ENCODE peak calls at places on chromosome 17, in nine cellular contexts. P is ovary, E is GM12878, V is K562, W is sigmoid colon, G is A549, B is suprapubic skin, Z is tibial nerve, Q is stomach. T is an unnamed sample. For H3K4me1, the result is how much of the 10 kb centered on the place peaks cover.

GRCh38 chr17:28334176-28334575 is 1.1 kb downstream of the IFT20 start:
- DNase-seq in P (no peak), E (no peak), V (no peak), W (peak), G (no peak), B (no peak), Z (no peak), Q (no peak), T (no peak)

GRCh38 chr17:6578491-6578890 is 22.1 kb upstream of the PITPNM3 start:
- DNase-seq in P (no peak), E (no peak), V (no peak), W (no peak), G (no peak), B (no peak), Z (no peak), Q (no peak), T (peak)

GRCh38 chr17:3475812-3476686 is at the start of gene ASPA:
- DNase-seq in P (no peak), E (no peak), V (no peak), W (no peak), G (no peak), B (no peak), Z (no peak), Q (no peak), T (no peak)

GRCh38 chr17:62722625-62723024 is 85.5 kb downstream of the MARCHF10 start:
- DNase-seq in P (no peak), E (no peak), V (no peak), W (no peak), G (no peak), B (no peak), Z (no peak), Q (no peak), T (no peak)

GRCh38 chr17:68801564-68801963 is 153.6 kb downstream of the ABCA8 start:
- DNase-seq in P (no peak), E (no peak), V (no peak), W (no peak), G (no peak), B (no peak), Z (no peak), Q (no peak), T (no peak)

GRCh38 chr17:71828182-71828596 is 292.6 kb upstream of the SOX9 start:
- DNase-seq in P (no peak), E (no peak), V (no peak), W (no peak), G (no peak), B (no peak), Z (no peak), Q (no peak), T (no peak)

GRCh38 chr17:78058581-78058980 is 70.0 kb downstream of the TMC6 start:
- DNase-seq in P (no peak), E (no peak), V (no peak), W (no peak), G (no peak), B (no peak), Z (no peak), Q (no peak), T (no peak)

GRCh38 chr17:46782250-46782953 is 36.1 kb downstream of the WNT3 start:
- DNase-seq in P (no peak), E (no peak), V (peak), W (no peak), G (peak), B (no peak), Z (no peak), Q (peak), T (no peak)

GRCh38 chr17:57551321-57552079 is 193.6 kb downstream of the CCDC182 start:
- DNase-seq in P (no peak), E (peak), V (no peak), W (no peak), G (no peak), B (no peak), Z (no peak), Q (peak), T (no peak)

GRCh38 chr17:54795046-54795445 is 105.6 kb upstream of the TOM1L1 start:
- DNase-seq in P (no peak), E (no peak), V (no peak), W (no peak), G (no peak), B (no peak), Z (no peak), Q (no peak), T (no peak)

GRCh38 chr17:81927653-81928496 is at the start of gene MAFG:
- DNase-seq in P (peak), E (peak), V (peak), W (peak), G (peak), B (peak), Z (peak), Q (peak), T (peak)
- H3K4me1 ChIP-seq in P (under half), E (under half), V (half or more), W (under half), G (under half), B (half or more), Z (under half), Q (half or more), T (under half)

DNA sequence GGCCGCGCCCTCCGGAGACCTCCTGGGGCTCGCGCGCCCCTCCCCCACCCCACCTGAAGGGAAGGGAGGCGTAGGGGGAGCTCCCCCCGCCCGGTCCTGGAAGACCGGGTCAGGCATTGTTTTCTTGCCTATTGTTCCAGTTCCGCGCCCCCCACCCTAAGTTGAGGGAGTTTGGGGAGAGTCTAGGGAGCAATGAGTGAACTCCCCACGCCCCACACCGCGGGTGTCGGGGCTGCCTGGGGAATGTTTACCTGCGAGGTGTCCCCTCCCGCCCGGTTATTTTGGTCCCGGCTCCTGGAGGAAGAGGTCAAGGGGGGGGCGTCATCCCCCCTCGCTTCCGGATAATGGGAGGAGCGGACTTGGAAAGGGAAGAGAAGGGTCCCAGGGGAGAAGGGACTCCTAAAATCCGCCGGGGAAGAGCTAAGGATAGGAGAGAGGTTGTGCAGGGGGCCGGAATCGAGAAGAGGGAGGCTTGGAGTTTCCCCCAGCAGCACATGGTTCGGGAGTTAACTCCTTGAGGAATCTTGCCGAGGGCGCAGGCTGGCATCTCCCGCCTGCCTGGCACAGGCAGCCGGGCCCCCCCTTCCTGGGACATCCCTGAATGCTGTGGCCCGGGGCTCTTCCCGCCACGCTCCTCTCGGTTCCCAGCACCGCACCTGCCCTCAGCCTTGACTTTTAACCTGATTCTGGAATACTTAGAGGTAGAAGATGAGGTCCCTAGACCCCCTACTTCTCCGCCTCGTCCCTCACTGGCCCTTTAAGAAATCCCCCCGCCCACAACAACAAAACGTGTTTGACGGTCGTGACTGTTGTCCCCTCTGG is 941 bp downstream of the MLLT6 start:
- DNase-seq in P (peak), E (no peak), V (no peak), W (peak), G (peak), B (no peak), Z (peak), Q (peak), T (no peak)
- TF ChIP-seq EP300 in P (no peak), E (no peak), V (no peak), W (no peak), G (no peak), B (no peak), Z (no peak), Q (no peak), T (no peak)

GRCh38 chr17:362721-363120 is 10.1 kb upstream of the RPH3AL start:
- DNase-seq in P (no peak), E (no peak), V (no peak), W (no peak), G (no peak), B (no peak), Z (no peak), Q (no peak), T (no peak)
- H3K4me1 ChIP-seq in P (under half), E (under half), V (under half), W (under half), G (under half), B (under half), Z (under half), Q (under half), T (under half)

DNA sequence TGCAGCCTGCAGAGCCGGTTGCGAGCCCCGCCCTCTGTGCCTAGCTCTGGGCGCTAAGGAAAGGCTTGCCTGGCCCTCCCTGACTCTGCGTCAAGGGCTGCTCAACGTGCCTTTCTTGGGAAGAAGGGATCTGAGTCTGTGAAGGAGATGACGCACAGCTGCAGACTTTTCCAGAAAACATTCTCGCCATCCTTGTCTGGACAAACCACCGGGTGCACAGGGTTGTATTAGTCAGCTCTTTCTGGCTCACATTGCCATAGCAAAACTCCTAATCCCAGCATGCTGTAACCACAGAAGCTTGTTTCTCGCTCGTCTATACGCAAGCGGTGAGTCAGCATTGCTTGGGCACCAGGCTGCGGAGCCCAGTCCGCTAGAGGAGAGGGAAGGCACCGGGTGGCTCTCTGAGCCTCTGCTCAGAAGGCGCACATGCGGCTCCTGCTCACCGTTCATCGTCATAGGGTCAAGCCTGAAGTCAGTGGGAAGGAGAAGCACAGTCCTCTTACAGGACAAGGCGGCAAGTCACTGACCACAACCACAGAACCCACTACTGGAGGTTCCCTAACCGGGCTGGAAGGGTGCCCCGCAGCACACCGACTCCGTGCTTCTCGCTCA is 2.2 kb upstream of the CD300H start:
- DNase-seq in P (peak), E (no peak), V (no peak), W (no peak), G (peak), B (no peak), Z (no peak), Q (peak), T (no peak)
- TF ChIP-seq EP300 in P (no peak), E (no peak), V (no peak), W (no peak), G (peak), B (no peak), Z (no peak), Q (no peak), T (no peak)

GRCh38 chr17:79288950-79289349 is 214.3 kb downstream of the ENGASE start:
- DNase-seq in P (no peak), E (no peak), V (no peak), W (no peak), G (no peak), B (no peak), Z (no peak), Q (no peak), T (no peak)

GRCh38 chr17:79281803-79282202 is 207.2 kb downstream of the ENGASE start:
- DNase-seq in P (no peak), E (no peak), V (no peak), W (no peak), G (no peak), B (no peak), Z (no peak), Q (no peak), T (no peak)

GRCh38 chr17:79287743-79288142 is 213.1 kb downstream of the ENGASE start:
- DNase-seq in P (no peak), E (no peak), V (no peak), W (no peak), G (no peak), B (no peak), Z (no peak), Q (no peak), T (no peak)

GRCh38 chr17:79282294-79282693 is 207.7 kb downstream of the ENGASE start:
- DNase-seq in P (no peak), E (no peak), V (no peak), W (no peak), G (no peak), B (no peak), Z (no peak), Q (no peak), T (no peak)

DNA sequence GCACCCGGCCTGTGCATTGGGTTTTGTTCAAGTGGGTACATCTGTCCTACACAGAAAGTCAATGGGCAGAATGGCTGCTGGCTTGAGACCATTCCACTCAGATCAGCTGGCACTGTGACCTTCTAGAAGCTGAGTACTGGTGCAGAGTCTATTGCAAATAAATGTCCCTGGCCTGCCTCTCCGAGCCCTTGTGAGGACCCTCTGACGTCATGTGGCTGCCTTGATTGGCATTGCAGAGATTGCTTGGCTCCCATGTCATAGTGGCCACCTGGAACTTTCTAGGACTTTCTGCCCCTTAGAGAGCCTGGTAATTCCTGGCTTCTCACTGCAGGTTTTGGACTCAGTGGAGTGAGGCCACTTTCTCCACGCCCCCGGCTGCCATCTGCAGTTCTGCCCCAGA is 211.3 kb downstream of the ENGASE start:
- DNase-seq in P (no peak), E (no peak), V (no peak), W (no peak), G (no peak), B (no peak), Z (no peak), Q (no peak), T (no peak)
- H3K4me1 ChIP-seq in P (under half), E (under half), V (under half), W (under half), G (under half), B (under half), Z (under half), Q (under half), T (under half)

DNA sequence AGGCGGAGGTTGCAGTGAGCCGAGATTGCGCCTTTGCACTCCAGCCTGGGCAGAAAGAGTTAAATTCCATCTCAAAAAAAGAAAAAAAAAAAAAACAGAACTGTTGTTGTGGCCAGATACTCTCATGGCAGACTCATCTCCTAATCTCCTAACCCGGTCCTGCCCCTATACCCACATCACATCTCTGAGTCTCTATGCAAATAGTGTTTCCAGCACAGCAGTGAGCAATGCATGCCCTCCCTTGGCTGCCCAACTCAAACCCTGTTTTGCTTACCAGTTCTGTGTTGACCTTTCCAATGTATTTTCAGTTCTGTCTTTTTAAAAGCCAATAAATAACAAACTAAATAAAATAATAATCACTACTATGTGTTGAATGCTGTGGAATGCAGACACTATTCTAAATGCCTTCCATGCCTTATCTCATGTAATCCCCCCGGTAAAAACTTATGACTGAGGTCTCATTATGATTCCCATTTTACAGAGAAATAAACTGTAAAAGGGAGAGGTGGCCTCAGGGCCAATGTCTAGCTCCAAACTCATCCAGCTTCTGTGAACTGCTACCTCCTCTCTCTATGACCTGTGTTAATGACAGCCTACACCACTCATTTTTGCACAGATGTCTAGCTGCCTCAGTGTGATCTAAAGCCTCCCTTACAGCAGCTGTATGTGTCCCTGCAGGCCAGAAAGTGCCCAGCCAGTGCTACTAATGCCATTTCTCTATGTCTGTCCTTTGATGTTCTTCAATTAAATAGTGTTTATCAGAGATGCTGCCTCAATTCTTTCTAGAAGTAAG is 289.8 kb downstream of the HS3ST3B1 start:
- DNase-seq in P (no peak), E (no peak), V (no peak), W (no peak), G (no peak), B (no peak), Z (no peak), Q (no peak), T (peak)
- TF ChIP-seq EP300 in P (no peak), E (no peak), V (no peak), W (no peak), G (no peak), B (no peak), Z (no peak), Q (no peak), T (no peak)

T was measured in esophagus muscularis mucosa.